ENCODE peak calls at places on chromosomes 6 and 20, in seven cellular contexts. T, Y, I, G, P, Z and S are unnamed samples.
A peak's percentile ranks its signal among the peaks of the same experiment; 100 is the strongest.

GRCh38 chr6:31581511-31582229 is 554 bp downstream of the LTB start:
- DNase-seq in T (peak; percentile 63), Y (no peak), I (no peak), G (no peak), P (peak; percentile 31), Z (no peak), S (no peak)

GRCh38 chr6:37507690-37508421 is 8.2 kb upstream of the CCDC167 start:
- DNase-seq in T (peak; percentile 61), Y (no peak), I (no peak), G (no peak), P (no peak), Z (peak; percentile 41), S (no peak)

GRCh38 chr6:135094403-135094821 is 39.8 kb upstream of the HBS1L start:
- DNase-seq in T (no peak), Y (no peak), I (no peak), G (no peak), P (no peak), Z (peak; percentile 68), S (peak; percentile 18)

GRCh38 chr6:41346435-41346834 is 11.0 kb downstream of the NCR2 start:
- DNase-seq in T (no peak), Y (no peak), I (no peak), G (no peak), P (no peak), Z (no peak), S (no peak)

GRCh38 chr6:78908621-78909020 is 41.3 kb downstream of the IRAK1BP1 start:
- DNase-seq in T (no peak), Y (no peak), I (no peak), G (no peak), P (no peak), Z (no peak), S (no peak)

GRCh38 chr20:59825563-59825920 is 107.9 kb downstream of the SYCP2 start:
- DNase-seq in T (no peak), Y (no peak), I (no peak), G (no peak), P (no peak), Z (no peak), S (no peak)

GRCh38 chr6:19465760-19466159 is 371.4 kb upstream of the ID4 start:
- DNase-seq in T (no peak), Y (peak; percentile 17), I (no peak), G (peak; percentile 86), P (no peak), Z (no peak), S (no peak)

GRCh38 chr20:24948939-24949679 is at the start of gene CST7:
- DNase-seq in T (peak; percentile 31), Y (no peak), I (no peak), G (peak; percentile 16), P (no peak), Z (peak; percentile 93), S (peak; percentile 79)

GRCh38 chr6:151948007-151948745 is 140.7 kb downstream of the ESR1 start:
- DNase-seq in T (no peak), Y (no peak), I (no peak), G (no peak), P (no peak), Z (no peak), S (no peak)

GRCh38 chr6:5693588-5693987 is 313.1 kb downstream of the NRN1 start:
- DNase-seq in T (no peak), Y (no peak), I (no peak), G (no peak), P (no peak), Z (no peak), S (no peak)

GRCh38 chr6:10141756-10142443 is 273.0 kb downstream of the TFAP2A start:
- DNase-seq in T (no peak), Y (no peak), I (no peak), G (peak; percentile 39), P (no peak), Z (no peak), S (no peak)

GRCh38 chr6:3829285-3829684 is 19.9 kb upstream of the FAM50B start:
- DNase-seq in T (no peak), Y (no peak), I (no peak), G (no peak), P (no peak), Z (no peak), S (no peak)

GRCh38 chr6:143368426-143368825 is 82.1 kb downstream of the ADAT2 start:
- DNase-seq in T (no peak), Y (no peak), I (no peak), G (no peak), P (no peak), Z (no peak), S (no peak)

GRCh38 chr6:146666909-146667308 is 68.1 kb downstream of the ADGB start:
- DNase-seq in T (no peak), Y (no peak), I (no peak), G (no peak), P (no peak), Z (no peak), S (no peak)

GRCh38 chr6:137637161-137637560 is 143.0 kb upstream of the OLIG3 start:
- DNase-seq in T (no peak), Y (no peak), I (no peak), G (peak; percentile 98), P (no peak), Z (no peak), S (no peak)

GRCh38 chr20:32528905-32529670 is 56.0 kb downstream of the NOL4L start:
- DNase-seq in T (no peak), Y (no peak), I (no peak), G (no peak), P (no peak), Z (no peak), S (no peak)

GRCh38 chr20:23441850-23442313 is 2.4 kb downstream of the CSTL1 start:
- DNase-seq in T (peak; percentile 91), Y (peak; percentile 80), I (peak; percentile 75), G (peak; percentile 18), P (peak; percentile 82), Z (peak; percentile 66), S (no peak)

GRCh38 chr6:143215363-143215762 is 154.7 kb downstream of the AIG1 start:
- DNase-seq in T (no peak), Y (no peak), I (no peak), G (no peak), P (no peak), Z (no peak), S (no peak)

GRCh38 chr6:15439410-15440022 is 193.6 kb downstream of the JARID2 start:
- DNase-seq in T (no peak), Y (no peak), I (no peak), G (no peak), P (no peak), Z (no peak), S (no peak)

GRCh38 chr20:48826064-48826463 is 1.7 kb downstream of the PREX1 start:
- DNase-seq in T (peak; percentile 78), Y (no peak), I (no peak), G (no peak), P (no peak), Z (no peak), S (no peak)

GRCh38 chr6:133040025-133040838 is 200.9 kb upstream of the EYA4 start:
- DNase-seq in T (peak; percentile 12), Y (peak; percentile 62), I (no peak), G (no peak), P (peak; percentile 8), Z (no peak), S (no peak)

GRCh38 chr20:55116598-55116997 is 641.2 kb downstream of the DOK5 start:
- DNase-seq in T (no peak), Y (no peak), I (no peak), G (no peak), P (no peak), Z (no peak), S (no peak)

GRCh38 chr6:27531772-27532459 is 59.0 kb upstream of the ZNF184 start:
- DNase-seq in T (no peak), Y (no peak), I (no peak), G (no peak), P (no peak), Z (no peak), S (no peak)